ENCODE peak calls at places on chromosomes 5 and 9, in four cellular contexts. L, K, B and J are unnamed samples.

GRCh38 chr9:138049085-138049778 is 171.7 kb downstream of the CACNA1B start:
- DNase-seq in B (no peak), K (no peak), L (no peak), J (no peak)

GRCh38 chr9:122941560-122942234 is 877 bp downstream of the RABGAP1 start:
- DNase-seq in B (peak; percentile 67), L (peak; percentile 76), K (no peak), J (no peak)

GRCh38 chr9:39588056-39588814 is 232.8 kb downstream of the SPATA31A1 start:
- DNase-seq in L (no peak), B (no peak), K (peak; percentile 17), J (no peak)

GRCh38 chr5:158746979-158747378 is 352.7 kb downstream of the EBF1 start:
- DNase-seq in B (no peak), K (no peak), L (no peak), J (no peak)

GRCh38 chr9:109341561-109341960 is 20.7 kb upstream of the EPB41L4B start:
- DNase-seq in K (no peak), B (no peak), L (no peak), J (no peak)

GRCh38 chr5:179242676-179243075 is 102.6 kb downstream of the ADAMTS2 start:
- DNase-seq in L (no peak), K (no peak), B (no peak), J (no peak)

GRCh38 chr5:102959055-102959454 is 160.9 kb downstream of the GIN1 start:
- DNase-seq in B (peak; percentile 91), L (peak; percentile 95), K (no peak), J (no peak)

GRCh38 chr9:12903316-12903715 is 128.5 kb downstream of the LURAP1L start:
- DNase-seq in B (no peak), L (no peak), K (no peak), J (no peak)

GRCh38 chr5:149839761-149840160 is 104.8 kb downstream of the PDE6A start:
- DNase-seq in B (no peak), L (peak; percentile 20), K (no peak), J (no peak)

GRCh38 chr5:181181650-181182565 is 23.1 kb downstream of the TRIM7 start:
- DNase-seq in L (peak; percentile 65), B (peak; percentile 77), K (peak; percentile 28), J (no peak)

GRCh38 chr5:102229685-102230084 is 66.4 kb downstream of the SLCO4C1 start:
- DNase-seq in L (no peak), K (no peak), B (no peak), J (no peak)

GRCh38 chr5:149453618-149454415 is 74.7 kb upstream of the IL17B start:
- DNase-seq in K (no peak), B (no peak), L (no peak), J (no peak)

GRCh38 chr9:107390806-107391205 is 98.8 kb downstream of the KLF4 start:
- DNase-seq in L (no peak), B (no peak), K (no peak), J (no peak)

GRCh38 chr5:1728846-1729245 is 70.8 kb downstream of the MRPL36 start:
- DNase-seq in L (no peak), B (no peak), K (peak; percentile 52), J (no peak)

DNA sequence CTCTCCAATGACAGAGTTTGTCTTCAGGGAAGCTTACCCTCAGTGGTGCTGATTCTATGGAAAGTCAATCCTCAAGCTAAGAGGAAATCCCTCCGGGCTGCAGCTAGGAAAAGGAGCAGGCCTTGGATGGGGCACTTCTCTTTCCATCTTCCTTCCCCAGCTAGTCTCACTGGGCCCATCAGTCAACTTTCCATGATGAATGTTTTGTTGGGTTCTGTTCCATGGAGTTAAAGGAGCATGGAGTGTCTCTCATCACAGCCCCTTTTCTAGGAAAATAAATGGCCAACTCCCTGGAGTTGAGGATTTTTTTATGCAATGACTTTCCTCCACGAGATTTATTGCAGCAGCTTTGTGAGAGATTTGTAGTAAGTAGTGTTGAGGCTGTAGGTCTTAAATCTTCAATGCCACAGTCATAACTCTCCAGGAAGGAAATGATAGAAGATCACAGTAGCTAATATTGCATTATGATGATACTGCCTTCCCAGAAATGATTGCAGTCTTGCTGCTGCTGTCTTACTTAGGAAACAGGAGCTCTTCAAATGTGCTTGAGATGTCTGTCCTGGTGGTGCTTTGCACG is 45.6 kb upstream of the SLC44A1 start:
- DNase-seq in K (no peak), L (no peak), B (no peak), J (no peak)
- TF ChIP-seq FOS in K (no peak), L (no peak), B (no peak), J (no peak)

DNA sequence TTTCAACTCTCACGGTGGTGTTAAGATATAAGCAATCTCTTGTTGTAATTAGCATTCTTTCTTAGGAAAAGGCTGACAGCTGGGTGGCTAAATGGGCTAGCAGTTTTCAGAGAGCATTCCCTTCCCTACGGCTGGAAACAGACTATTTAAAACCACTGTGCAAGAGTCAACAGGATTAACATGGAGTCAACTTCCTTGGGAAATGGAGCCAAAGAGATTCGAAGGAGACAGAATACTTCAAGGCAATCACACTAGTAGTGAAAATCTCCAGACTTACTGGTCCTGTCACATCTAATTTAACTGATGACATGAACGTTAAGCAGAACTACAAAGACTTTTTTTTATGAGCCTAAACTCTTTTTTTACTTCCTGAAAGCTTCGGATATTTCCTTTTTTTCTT is 453.3 kb upstream of the ITGA1 start:
- DNase-seq in K (no peak), B (no peak), L (no peak), J (no peak)
- TF ChIP-seq FOS in K (no peak), B (no peak), L (no peak), J (no peak)

DNA sequence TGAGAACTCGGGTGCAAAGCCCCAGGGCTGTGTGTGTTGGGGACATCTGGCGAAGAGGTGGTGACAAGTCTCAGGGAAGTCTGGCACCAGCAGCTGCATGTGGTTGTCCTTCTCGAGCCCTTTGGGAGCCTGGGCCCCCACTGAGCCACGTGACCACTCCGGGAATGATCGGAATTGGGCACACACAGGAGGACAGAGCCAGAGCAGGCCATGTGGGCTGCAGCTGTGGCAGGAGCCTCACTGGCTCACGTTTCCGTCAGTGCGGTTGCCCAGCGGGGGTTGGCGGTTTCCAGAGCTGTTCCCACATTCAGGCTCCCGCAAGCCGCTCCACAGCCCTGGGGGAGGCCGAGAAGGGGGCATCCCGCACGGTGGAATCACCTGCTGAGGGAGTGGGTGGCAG is 6.8 kb upstream of the CEL start:
- DNase-seq in B (no peak), K (no peak), L (peak; percentile 40), J (no peak)
- TF ChIP-seq FOS in B (no peak), K (no peak), L (no peak), J (no peak)

DNA sequence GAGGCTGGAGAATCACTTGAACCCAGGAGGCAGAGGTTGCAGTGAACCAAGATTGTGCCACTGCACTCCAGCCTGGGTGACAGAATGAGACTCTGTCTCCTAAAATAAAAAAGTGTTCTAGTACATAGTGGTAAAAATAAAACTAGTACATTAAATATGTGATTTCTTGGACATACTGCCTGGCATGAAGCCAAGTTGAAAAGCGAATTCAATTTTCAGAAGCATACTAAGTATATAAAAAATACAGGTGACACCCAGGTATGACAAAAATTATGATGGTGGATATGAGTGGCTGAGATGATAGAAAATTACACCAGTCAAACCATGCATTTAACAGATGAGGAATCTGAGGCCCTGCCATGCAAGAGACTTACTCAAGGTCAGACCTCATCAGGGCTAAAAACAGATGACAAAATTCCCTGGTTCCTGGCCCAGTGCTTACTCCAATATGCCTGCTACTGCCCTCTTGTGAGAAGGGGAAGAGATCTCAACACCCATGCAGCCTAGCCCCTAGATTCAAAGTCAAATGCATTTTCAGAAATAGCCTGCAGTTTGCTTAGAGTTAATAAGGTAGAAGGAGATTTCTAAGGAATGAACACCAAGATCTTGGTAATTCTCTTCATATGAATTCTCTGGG is 46.6 kb upstream of the GNPDA1 start:
- DNase-seq in K (no peak), L (no peak), B (no peak), J (no peak)
- TF ChIP-seq FOS in K (no peak), L (no peak), B (no peak), J (no peak)

GRCh38 chr5:42852826-42853225 is 41.1 kb upstream of the SELENOP start:
- DNase-seq in L (no peak), K (no peak), B (no peak), J (no peak)
- TF ChIP-seq FOS in L (no peak), K (no peak), B (no peak), J (no peak)

DNA sequence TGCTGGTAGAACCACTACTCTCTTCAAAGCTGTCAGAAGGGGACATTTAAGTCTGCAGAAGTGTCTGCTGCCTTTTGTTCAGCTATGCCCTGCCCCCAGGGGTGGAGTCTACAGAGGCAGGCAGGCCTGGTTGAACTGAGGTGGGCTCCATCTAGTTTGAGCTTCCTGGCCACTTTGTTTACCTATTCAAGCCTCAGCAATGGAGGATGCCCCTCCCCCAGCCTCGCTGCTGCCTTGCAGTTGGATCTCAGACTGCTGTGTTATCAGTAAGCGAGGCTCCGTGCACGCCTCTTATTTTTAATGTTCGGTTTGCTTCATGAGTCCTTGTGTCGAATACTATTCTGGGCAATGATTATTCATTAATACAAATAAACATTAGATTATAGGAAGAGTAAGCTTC is 3.1 kb upstream of the SLC27A6 start:
- DNase-seq in B (no peak), K (no peak), L (no peak), J (no peak)
- TF ChIP-seq FOS in B (no peak), K (no peak), L (no peak), J (no peak)

GRCh38 chr5:428219-428618 is 14.8 kb upstream of the EXOC3 start:
- DNase-seq in L (no peak), B (no peak), K (no peak), J (no peak)

GRCh38 chr5:428754-429452 is 14.1 kb upstream of the EXOC3 start:
- DNase-seq in L (no peak), K (no peak), B (no peak), J (no peak)

GRCh38 chr5:426392-426976 is 16.5 kb upstream of the EXOC3 start:
- DNase-seq in K (no peak), L (no peak), B (no peak), J (no peak)

GRCh38 chr5:425714-426113 is 17.3 kb upstream of the EXOC3 start:
- DNase-seq in K (peak; percentile 26), B (peak; percentile 20), L (no peak), J (no peak)

DNA sequence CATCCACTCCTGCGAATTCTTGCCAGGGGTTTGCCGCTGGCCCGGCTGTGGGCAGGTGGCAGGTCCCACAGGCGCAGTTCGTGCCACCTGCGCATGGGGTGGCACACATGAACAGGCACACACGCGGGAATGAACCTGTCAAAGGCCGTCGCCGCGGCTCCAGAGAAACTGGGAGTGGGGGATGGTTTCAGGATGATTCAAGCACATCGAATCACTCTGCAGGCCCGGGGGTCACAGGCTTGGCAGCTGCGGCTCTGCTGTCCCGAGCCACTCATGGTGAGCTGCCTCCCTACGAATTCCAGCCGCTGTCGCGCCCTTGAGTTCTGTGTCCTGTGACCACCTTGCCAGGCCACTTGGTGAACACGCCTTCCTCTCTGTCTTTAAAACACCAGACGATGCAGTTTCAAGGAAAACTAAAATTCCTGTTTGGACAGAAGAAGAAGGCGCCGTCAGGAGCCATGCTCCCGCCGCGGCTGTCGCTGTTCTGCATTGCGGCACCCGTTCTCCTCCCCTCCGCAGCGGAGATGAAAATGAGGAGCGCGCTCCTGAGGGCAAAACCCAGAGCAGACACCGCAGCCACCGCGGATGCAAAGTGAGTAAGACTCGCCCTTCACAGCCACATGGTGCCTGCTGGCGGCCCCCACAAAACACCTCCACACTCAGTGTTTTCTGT is 15.4 kb upstream of the EXOC3 start:
- DNase-seq in K (no peak), B (no peak), L (no peak), J (no peak)
- TF ChIP-seq FOS in K (no peak), B (no peak), L (no peak), J (no peak)